ENCODE peak calls at places on chromosomes 16 and 17, in ten cellular contexts. I is GM12865, Q is LNCaP clone FGC, B is thoracic aorta, W is endothelial cell, A is fibroblast of pulmonary artery, H is dorsolateral prefrontal cortex, Z is uterus, M is AG09319, T is brain microvascular endothelial cell. S is an unnamed sample.

GRCh38 chr17:75030161-75030560 is 16.6 kb downstream of the ATP5PD start:
- DNase-seq in H (no peak), M (no peak), A (no peak), Z (no peak), Q (no peak), T (no peak), I (no peak), W (no peak), B (no peak), S (no peak)

GRCh38 chr16:9155876-9156275 is 64.4 kb downstream of the HAPSTR1 start:
- DNase-seq in H (no peak), M (no peak), Z (no peak), Q (no peak), A (no peak), W (no peak), I (no peak), T (no peak), B (no peak), S (no peak)

GRCh38 chr17:76024353-76024752 is 2.8 kb downstream of the EVPL start:
- DNase-seq in A (no peak), Q (no peak), W (no peak), H (no peak), M (no peak), I (no peak), B (no peak), T (no peak), Z (no peak), S (peak)

GRCh38 chr17:74569392-74570003 is 2.2 kb upstream of the CD300H start:
- DNase-seq in M (peak), W (no peak), Q (no peak), I (no peak), Z (no peak), H (peak), B (peak), T (peak), A (peak), S (no peak)

GRCh38 chr17:75152971-75153853 is 1.1 kb downstream of the JPT1 start:
- DNase-seq in M (no peak), B (no peak), Z (no peak), W (peak), I (peak), H (no peak), Q (peak), A (peak), T (no peak), S (peak)

GRCh38 chr17:48754500-48755261 is 26.1 kb upstream of the HOXB13 start:
- DNase-seq in I (no peak), H (no peak), M (no peak), W (no peak), Z (no peak), A (no peak), B (no peak), T (no peak), Q (no peak), S (no peak)

GRCh38 chr16:69890114-69890890 is 60.8 kb upstream of the CLEC18A start:
- DNase-seq in Q (no peak), T (no peak), Z (peak), A (peak), I (no peak), W (peak), M (peak), H (peak), B (peak), S (no peak)

GRCh38 chr16:56279132-56279531 is 87.8 kb downstream of the GNAO1 start:
- DNase-seq in M (no peak), Q (no peak), I (peak), H (no peak), T (no peak), Z (no peak), B (no peak), W (no peak), A (no peak), S (no peak)

GRCh38 chr16:2364638-2365210 is 24.2 kb upstream of the ABCA3 start:
- DNase-seq in B (no peak), Q (peak), Z (no peak), A (peak), W (no peak), H (no peak), M (no peak), T (no peak), I (no peak), S (no peak)

GRCh38 chr16:74463888-74464287 is 42.6 kb upstream of the CLEC18B start:
- DNase-seq in M (no peak), B (no peak), A (no peak), W (no peak), I (peak), Q (no peak), H (no peak), Z (no peak), T (no peak), S (no peak)

GRCh38 chr17:81599719-81600486 is 37.0 kb downstream of the NPLOC4 start:
- DNase-seq in H (no peak), Z (no peak), M (no peak), B (no peak), A (peak), W (no peak), T (peak), I (no peak), Q (no peak), S (no peak)

GRCh38 chr16:57690782-57691471 is 3.7 kb upstream of the DRC7 start:
- DNase-seq in M (no peak), Z (peak), W (no peak), T (no peak), Q (no peak), I (no peak), A (peak), H (no peak), B (no peak), S (no peak)

DNA sequence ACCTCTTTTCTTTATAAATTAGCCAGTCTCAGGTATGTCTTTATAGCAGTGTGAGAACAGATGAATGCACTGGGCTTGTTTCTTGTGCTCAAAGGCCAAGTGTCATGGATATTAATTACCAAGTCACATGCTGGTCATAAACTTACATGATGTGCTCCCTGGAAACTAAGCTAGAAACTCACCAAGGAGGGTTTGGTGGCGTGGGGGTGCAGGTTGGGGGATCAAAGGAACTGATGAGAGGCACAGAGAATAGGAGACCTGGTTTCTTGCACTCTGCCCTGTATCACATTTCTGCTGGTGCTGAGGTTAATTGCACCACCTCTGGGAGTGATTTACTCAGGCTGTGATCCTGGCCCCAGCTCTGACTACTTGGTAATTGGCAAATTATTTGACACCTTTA is 31.1 kb upstream of the TMC5 start:
- DNase-seq in T (no peak), B (no peak), A (no peak), W (no peak), Z (no peak), I (no peak), M (no peak), H (no peak), Q (no peak), S (no peak)
- TF ChIP-seq CTCF in T (no peak), B (no peak), A (no peak), W (no peak), Z (no peak), I (no peak), M (no peak), H (no peak), Q (no peak), S (no peak)

DNA sequence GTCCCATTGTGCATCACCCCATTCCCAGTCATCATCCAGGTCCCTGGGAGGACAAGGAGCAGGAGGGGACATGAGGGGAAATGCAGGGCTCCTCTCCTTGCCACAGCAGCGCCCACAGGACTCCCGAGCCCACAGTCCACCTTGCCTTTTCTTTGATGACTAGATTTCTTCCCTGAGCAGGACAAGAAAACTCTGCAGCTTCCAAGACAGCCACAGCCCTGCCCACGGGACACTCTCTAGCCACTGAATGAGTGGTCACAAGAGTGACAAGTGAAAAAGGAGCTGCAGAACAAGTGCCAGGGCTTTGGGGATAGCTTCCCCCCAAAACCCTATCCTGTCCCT is 4.7 kb downstream of the NEURL4 start:
- DNase-seq in Z (no peak), T (no peak), M (no peak), W (no peak), H (no peak), B (no peak), I (no peak), A (no peak), Q (no peak), S (no peak)
- TF ChIP-seq CTCF in Z (no peak), T (no peak), M (no peak), W (peak), H (no peak), B (no peak), I (no peak), A (no peak), Q (no peak), S (peak)

GRCh38 chr17:16491703-16492612 is at the start of gene LRRC75A:
- DNase-seq in B (no peak), M (no peak), Q (no peak), A (no peak), Z (peak), H (no peak), T (no peak), W (peak), I (peak), S (no peak)
- TF ChIP-seq CTCF in B (no peak), M (no peak), Q (no peak), A (no peak), Z (no peak), H (no peak), T (no peak), W (no peak), I (no peak), S (peak)

DNA sequence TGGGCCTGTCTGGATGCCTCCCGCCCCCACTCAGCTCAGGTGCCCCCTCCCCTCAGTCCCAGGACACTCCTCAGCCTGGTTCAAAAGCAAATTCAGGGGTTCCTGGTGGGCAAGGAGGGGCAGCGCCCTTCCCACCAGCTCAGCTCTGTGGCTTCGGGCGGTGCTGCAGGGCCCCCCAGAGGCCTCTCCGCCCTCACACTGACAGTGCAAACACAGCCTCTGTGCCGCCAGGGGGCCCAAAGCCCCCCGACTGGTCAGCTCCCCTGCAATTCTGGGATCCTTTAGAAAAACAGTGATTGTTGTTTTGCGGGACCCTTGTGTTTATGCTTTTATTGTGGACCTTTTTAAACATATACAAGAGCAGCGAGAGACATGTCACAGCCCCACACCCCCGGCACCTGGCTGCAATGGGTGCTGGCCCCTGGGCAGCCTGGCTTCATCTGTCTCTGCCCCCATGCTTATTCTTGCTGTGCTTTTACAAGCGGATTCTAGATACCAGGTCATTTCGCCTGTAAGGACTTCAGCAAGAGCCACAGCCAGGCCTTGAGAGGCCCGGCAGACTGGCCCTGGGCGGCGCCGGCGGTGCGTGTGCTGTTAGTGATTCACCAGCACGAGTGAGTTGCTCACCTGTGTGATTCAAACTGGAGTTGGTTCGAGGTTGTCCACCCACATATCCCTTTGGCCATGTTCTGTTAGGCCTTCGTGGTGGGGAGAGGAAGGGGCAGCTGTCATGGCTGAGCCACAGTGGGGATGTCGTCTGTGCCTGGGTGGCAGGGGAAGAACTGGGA is 21.2 kb downstream of the ZNF469 start:
- DNase-seq in A (no peak), T (no peak), B (no peak), Q (no peak), Z (no peak), M (no peak), W (no peak), H (no peak), I (no peak), S (no peak)
- TF ChIP-seq CTCF in A (no peak), T (peak), B (no peak), Q (no peak), Z (no peak), M (no peak), W (no peak), H (no peak), I (no peak), S (no peak)

DNA sequence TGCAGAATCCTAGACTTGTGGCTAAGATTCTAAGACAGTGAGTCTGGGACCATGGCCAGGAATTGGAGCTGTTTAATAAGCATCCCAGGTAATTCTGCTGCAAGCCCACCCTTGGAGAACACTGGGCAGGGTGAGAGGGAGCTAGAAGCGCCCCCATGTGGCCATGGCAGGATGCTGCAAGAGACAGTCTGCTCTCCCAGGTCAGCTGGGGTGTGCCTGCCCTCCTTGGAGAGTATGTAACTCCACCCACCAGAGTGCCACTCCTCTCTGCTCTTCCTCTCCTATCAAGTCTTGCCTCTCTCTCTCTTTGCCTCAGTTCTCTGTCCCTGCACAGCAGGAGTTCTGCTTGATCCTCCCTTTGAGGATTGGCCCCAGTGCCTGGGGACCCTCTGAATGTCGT is 14.9 kb downstream of the RCVRN start:
- DNase-seq in M (no peak), H (no peak), A (no peak), B (no peak), Q (no peak), W (peak), Z (no peak), I (peak), T (no peak), S (no peak)
- TF ChIP-seq CTCF in M (peak), H (peak), A (peak), B (peak), Q (peak), W (peak), Z (no peak), I (peak), T (peak), S (peak)

S was measured in chondrocyte.